ENCODE peak calls at places on chromosomes 1 and 21, in nine cellular contexts. J, Y, W, F, I, D, M, U and A are unnamed samples.

GRCh38 chr1:209493584-209493983 is 89.9 kb upstream of the CAMK1G start:
- DNase-seq in J (no peak), Y (no peak), W (no peak), F (no peak), I (no peak), D (no peak), M (no peak), U (no peak), A (no peak)

GRCh38 chr1:43426221-43426620 is 27.5 kb downstream of the HYI start:
- DNase-seq in J (no peak), Y (no peak), W (no peak), F (no peak), I (no peak), D (no peak), M (no peak), U (no peak), A (no peak)

GRCh38 chr21:42474043-42474831 is 21.8 kb downstream of the RSPH1 start:
- DNase-seq in J (no peak), Y (no peak), W (peak), F (no peak), I (peak), D (peak), M (peak), U (no peak), A (no peak)

GRCh38 chr1:43570307-43570706 is 39.6 kb downstream of the PTPRF start:
- DNase-seq in J (no peak), Y (no peak), W (no peak), F (no peak), I (no peak), D (no peak), M (no peak), U (no peak), A (no peak)

GRCh38 chr1:185957441-185958363 is 223.5 kb downstream of the HMCN1 start:
- DNase-seq in J (no peak), Y (no peak), W (no peak), F (no peak), I (no peak), D (no peak), M (no peak), U (no peak), A (no peak)

GRCh38 chr21:38352536-38353219 is 95.9 kb downstream of the KCNJ15 start:
- DNase-seq in J (peak), Y (peak), W (peak), F (peak), I (peak), D (peak), M (peak), U (peak), A (peak)

GRCh38 chr1:40014812-40015594 is 25.5 kb upstream of the CAP1 start:
- DNase-seq in J (no peak), Y (no peak), W (no peak), F (no peak), I (no peak), D (no peak), M (no peak), U (no peak), A (no peak)

GRCh38 chr1:56927986-56928385 is 37.8 kb downstream of the C8B start:
- DNase-seq in J (no peak), Y (no peak), W (no peak), F (no peak), I (no peak), D (no peak), M (no peak), U (no peak), A (no peak)

GRCh38 chr1:184739796-184740195 is 14.9 kb downstream of the EDEM3 start:
- DNase-seq in J (no peak), Y (no peak), W (no peak), F (no peak), I (no peak), D (no peak), M (no peak), U (no peak), A (no peak)

GRCh38 chr1:25562101-25562927 is 18.9 kb downstream of the LDLRAP1 start:
- DNase-seq in J (no peak), Y (no peak), W (peak), F (no peak), I (peak), D (peak), M (peak), U (no peak), A (no peak)

GRCh38 chr1:209266590-209267172 is 316.8 kb upstream of the CAMK1G start:
- DNase-seq in J (no peak), Y (no peak), W (no peak), F (no peak), I (no peak), D (no peak), M (no peak), U (no peak), A (no peak)

GRCh38 chr1:66339944-66340343 is 194.0 kb upstream of the SGIP1 start:
- DNase-seq in J (no peak), Y (no peak), W (peak), F (no peak), I (no peak), D (no peak), M (no peak), U (no peak), A (no peak)

GRCh38 chr1:17531682-17532487 is 7.6 kb upstream of the ARHGEF10L start:
- DNase-seq in J (peak), Y (peak), W (no peak), F (peak), I (peak), D (peak), M (no peak), U (peak), A (no peak)

GRCh38 chr1:150258275-150258666 is 697 bp downstream of the CA14 start:
- DNase-seq in J (no peak), Y (no peak), W (no peak), F (no peak), I (no peak), D (no peak), M (no peak), U (no peak), A (no peak)

GRCh38 chr21:14603202-14603601 is 57.1 kb upstream of the SAMSN1 start:
- DNase-seq in J (no peak), Y (no peak), W (no peak), F (no peak), I (no peak), D (no peak), M (no peak), U (no peak), A (no peak)

GRCh38 chr1:94279048-94279447 is 41.7 kb upstream of the ARHGAP29 start:
- DNase-seq in J (no peak), Y (no peak), W (no peak), F (no peak), I (no peak), D (no peak), M (no peak), U (no peak), A (no peak)

GRCh38 chr1:93142161-93142560 is 38.1 kb downstream of the TMED5 start:
- DNase-seq in J (no peak), Y (no peak), W (no peak), F (no peak), I (no peak), D (no peak), M (no peak), U (no peak), A (no peak)

GRCh38 chr21:37503848-37504467 is 137.4 kb downstream of the DYRK1A start:
- DNase-seq in J (no peak), Y (no peak), W (no peak), F (no peak), I (no peak), D (no peak), M (no peak), U (no peak), A (no peak)

DNA sequence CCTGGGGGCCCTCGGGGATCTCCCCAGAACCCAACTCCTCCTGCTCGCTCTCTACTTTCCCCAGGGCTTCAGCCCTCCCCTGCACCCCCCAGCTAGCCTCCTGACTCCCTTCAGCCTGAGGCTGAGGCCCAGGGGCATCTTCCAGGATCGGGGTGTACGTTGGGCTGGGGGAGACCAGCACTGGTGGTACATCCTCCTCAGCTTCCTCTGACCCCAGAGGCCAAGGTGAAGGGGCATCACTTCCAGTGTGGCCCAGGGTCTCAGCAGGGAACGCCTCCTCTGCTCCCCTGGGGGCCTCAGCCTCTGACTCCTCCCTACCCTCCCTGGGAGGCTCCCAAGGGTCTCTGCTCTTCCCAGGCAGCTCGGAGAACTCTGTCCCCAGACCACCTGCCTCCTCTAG is 6.8 kb downstream of the NES start:
- DNase-seq in J (no peak), Y (no peak), W (no peak), F (no peak), I (no peak), D (no peak), M (no peak), U (no peak), A (no peak)
- TF ChIP-seq CTCF in J (no peak), Y (no peak), W (no peak), F (no peak), I (no peak), D (no peak), M (no peak), U (no peak), A (no peak)

GRCh38 chr1:204680461-204680860 is 5.1 kb downstream of the LRRN2 start:
- DNase-seq in J (no peak), Y (peak), W (no peak), F (peak), I (no peak), D (no peak), M (no peak), U (peak), A (no peak)

GRCh38 chr1:204685236-204686006 is at the start of gene LRRN2:
- DNase-seq in J (peak), Y (no peak), W (no peak), F (peak), I (no peak), D (no peak), M (no peak), U (peak), A (no peak)

GRCh38 chr1:204684551-204685235 is 845 bp downstream of the LRRN2 start:
- DNase-seq in J (peak), Y (peak), W (peak), F (peak), I (no peak), D (no peak), M (no peak), U (peak), A (no peak)

GRCh38 chr1:204684206-204684536 is 1.4 kb downstream of the LRRN2 start:
- DNase-seq in J (no peak), Y (no peak), W (no peak), F (no peak), I (no peak), D (no peak), M (no peak), U (no peak), A (no peak)

DNA sequence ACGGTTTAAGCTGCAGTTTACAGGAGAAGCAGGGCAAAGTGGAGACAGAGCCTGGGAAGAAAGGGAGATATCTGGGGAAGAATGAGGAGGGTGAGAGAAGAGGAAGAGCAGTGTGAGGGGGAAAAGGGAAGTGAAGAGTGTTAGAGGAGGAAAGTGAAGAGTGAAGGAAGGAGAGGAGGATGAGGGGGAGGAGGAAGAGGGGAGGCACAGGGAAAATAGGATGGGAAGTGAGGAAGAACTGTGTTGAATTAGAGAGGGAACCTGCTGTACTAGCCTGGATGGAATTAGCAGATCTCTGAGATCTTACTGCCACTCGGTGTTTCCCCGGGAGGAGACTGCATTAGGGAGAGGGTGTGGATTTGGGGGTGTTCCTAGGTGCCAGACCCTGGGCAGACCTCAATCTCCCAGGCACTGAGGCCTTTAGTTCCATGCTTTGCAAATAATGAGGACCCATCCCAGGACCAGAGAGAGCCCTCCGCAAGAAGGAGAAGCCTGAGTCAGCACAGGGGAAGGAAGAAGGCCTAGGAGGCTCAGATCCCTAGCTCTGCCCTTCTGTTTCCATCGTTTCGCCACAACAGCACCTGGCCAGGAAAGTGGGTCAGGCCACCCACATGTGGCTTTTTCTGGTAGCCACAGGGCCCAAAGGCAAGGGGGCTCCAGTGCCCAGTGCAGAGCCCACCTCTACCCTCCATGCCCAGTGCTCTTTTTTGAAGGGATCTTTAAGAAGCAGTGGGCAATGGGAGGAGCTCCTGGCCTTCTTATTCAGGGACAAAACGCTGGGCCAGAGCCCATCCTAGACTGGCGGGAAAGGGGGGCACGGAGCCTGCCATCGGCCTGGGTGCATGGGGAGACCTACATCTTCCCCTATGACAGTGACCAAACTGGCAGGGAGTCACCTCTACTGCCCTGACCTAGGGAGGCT is 2.0 kb downstream of the LRRN2 start:
- DNase-seq in J (no peak), Y (no peak), W (no peak), F (no peak), I (no peak), D (no peak), M (no peak), U (no peak), A (no peak)
- TF ChIP-seq CTCF in J (no peak), Y (no peak), W (no peak), F (no peak), I (no peak), D (no peak), M (no peak), U (no peak), A (no peak)

GRCh38 chr1:12271033-12271432 is 41.2 kb downstream of the VPS13D start:
- DNase-seq in J (no peak), Y (no peak), W (no peak), F (no peak), I (no peak), D (no peak), M (no peak), U (no peak), A (no peak)

GRCh38 chr1:12276225-12276624 is 46.4 kb downstream of the VPS13D start:
- DNase-seq in J (peak), Y (peak), W (peak), F (no peak), I (peak), D (peak), M (no peak), U (peak), A (no peak)

GRCh38 chr1:12278998-12279397 is 49.2 kb downstream of the VPS13D start:
- DNase-seq in J (no peak), Y (no peak), W (no peak), F (no peak), I (no peak), D (no peak), M (no peak), U (no peak), A (no peak)

GRCh38 chr1:12272770-12273169 is 42.9 kb downstream of the VPS13D start:
- DNase-seq in J (no peak), Y (no peak), W (no peak), F (no peak), I (no peak), D (no peak), M (no peak), U (no peak), A (no peak)

DNA sequence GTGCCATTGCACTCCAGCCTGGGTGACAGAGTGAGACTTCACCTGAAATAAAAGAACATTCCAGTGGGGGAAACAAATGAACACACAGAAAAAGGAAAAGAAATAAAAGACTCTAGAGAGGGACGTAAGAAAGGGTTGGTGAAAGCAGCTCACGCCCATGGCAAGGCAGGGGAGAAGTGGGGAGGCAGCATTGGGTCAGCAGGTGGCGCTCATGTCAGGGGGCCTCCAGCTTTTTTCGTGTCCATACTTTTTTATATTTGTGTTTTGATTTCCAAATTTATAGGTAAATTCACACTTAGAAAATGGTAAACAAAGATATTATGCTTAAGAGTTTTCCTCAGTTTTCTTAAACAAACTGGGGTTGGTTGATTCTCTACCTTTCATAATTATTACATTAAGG is 45.5 kb downstream of the VPS13D start:
- DNase-seq in J (peak), Y (peak), W (peak), F (peak), I (peak), D (peak), M (peak), U (peak), A (peak)
- TF ChIP-seq CTCF in J (peak), Y (peak), W (peak), F (peak), I (peak), D (peak), M (peak), U (peak), A (peak)

DNA sequence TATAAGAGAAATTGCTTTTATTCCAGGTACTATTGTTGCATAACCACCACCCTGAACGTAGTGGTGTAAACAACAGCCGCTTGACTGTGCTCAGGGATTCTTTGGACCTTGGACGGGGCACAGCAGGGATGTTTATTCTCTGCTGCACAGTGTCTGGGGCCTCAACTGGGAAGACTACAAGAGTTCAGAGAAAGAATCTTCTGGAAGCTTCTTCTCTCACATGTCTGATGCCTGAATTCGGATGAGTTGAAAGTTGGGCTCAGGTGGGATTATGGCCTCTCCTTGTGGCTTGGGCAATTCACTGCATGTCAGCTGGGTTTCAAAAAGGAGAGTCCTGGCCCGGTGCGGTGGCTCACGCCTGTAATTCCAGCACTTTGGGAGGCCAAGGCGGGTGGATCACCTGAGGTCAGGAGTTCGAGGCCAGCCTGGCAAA is 19.0 kb upstream of the SSBP3 start:
- DNase-seq in J (no peak), Y (no peak), W (no peak), F (no peak), I (no peak), D (no peak), M (no peak), U (no peak), A (no peak)
- TF ChIP-seq CTCF in J (no peak), Y (no peak), W (peak), F (peak), I (no peak), D (no peak), M (no peak), U (no peak), A (no peak)

GRCh38 chr1:13662498-13662897 is 37.5 kb upstream of the PRDM2 start:
- DNase-seq in J (no peak), Y (no peak), W (no peak), F (no peak), I (peak), D (no peak), M (no peak), U (no peak), A (no peak)

GRCh38 chr1:13666317-13666716 is 33.7 kb upstream of the PRDM2 start:
- DNase-seq in J (no peak), Y (no peak), W (peak), F (no peak), I (no peak), D (no peak), M (no peak), U (no peak), A (no peak)

GRCh38 chr1:13661539-13661938 is 38.4 kb upstream of the PRDM2 start:
- DNase-seq in J (no peak), Y (no peak), W (no peak), F (no peak), I (no peak), D (no peak), M (no peak), U (no peak), A (no peak)

GRCh38 chr1:13664451-13664850 is 35.5 kb upstream of the PRDM2 start:
- DNase-seq in J (no peak), Y (no peak), W (peak), F (no peak), I (no peak), D (no peak), M (no peak), U (no peak), A (no peak)

GRCh38 chr1:13663969-13664368 is 36.0 kb upstream of the PRDM2 start:
- DNase-seq in J (no peak), Y (no peak), W (no peak), F (no peak), I (no peak), D (no peak), M (no peak), U (no peak), A (no peak)
- TF ChIP-seq CTCF in J (no peak), Y (no peak), W (no peak), F (no peak), I (no peak), D (no peak), M (no peak), U (no peak), A (no peak)

GRCh38 chr1:229848762-229849677 is 218.0 kb upstream of the GALNT2 start:
- DNase-seq in J (no peak), Y (no peak), W (peak), F (no peak), I (peak), D (no peak), M (peak), U (no peak), A (no peak)
- TF ChIP-seq CTCF in J (peak), Y (no peak), W (peak), F (peak), I (peak), D (no peak), M (no peak), U (peak), A (peak)

DNA sequence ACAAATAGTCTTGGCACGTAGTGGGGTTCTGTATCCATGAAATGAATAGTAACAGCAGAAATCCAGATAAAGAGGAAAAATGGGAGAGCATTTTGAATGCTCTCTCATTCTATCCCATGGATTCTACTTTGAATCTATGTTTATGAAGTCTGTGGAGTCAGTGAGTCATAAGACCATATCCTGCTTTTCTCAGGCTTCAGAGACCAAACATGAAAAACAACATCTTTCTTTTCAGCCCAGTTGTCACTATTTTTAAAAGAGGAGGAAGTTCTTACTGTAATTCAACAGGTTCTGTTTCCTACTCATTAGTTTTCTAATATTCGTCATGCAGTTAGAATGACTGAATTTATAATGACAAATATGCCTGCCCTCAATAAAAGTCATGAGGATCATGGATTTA is 39.4 kb upstream of the CD55 start:
- DNase-seq in J (no peak), Y (no peak), W (no peak), F (no peak), I (no peak), D (no peak), M (no peak), U (no peak), A (no peak)
- TF ChIP-seq CTCF in J (no peak), Y (no peak), W (no peak), F (no peak), I (no peak), D (no peak), M (no peak), U (no peak), A (no peak)